ENCODE peak calls at places on chromosomes 4 and X, in five cellular contexts. One of them, this sample, is unnamed.

GRCh38 chr4:151484396-151485102 is 75.6 kb downstream of the FHIP1A start:
- DNase-seq in AG08396: peak
- DNase-seq in NCI-H187: no peak
- DNase-seq in kidney: no peak
- DNase-seq in GM06990: no peak
- DNase-seq in this sample: no peak

GRCh38 chrX:132638313-132638712 is 149.5 kb upstream of the MBNL3 start:
- DNase-seq in AG08396: no peak
- DNase-seq in NCI-H187: no peak
- DNase-seq in kidney: no peak
- DNase-seq in GM06990: no peak
- DNase-seq in this sample: no peak

GRCh38 chr4:110586137-110586850 is 36.6 kb downstream of the PITX2 start:
- DNase-seq in AG08396: peak
- DNase-seq in NCI-H187: no peak
- DNase-seq in kidney: no peak
- DNase-seq in GM06990: no peak
- DNase-seq in this sample: no peak

GRCh38 chr4:165631912-165632311 is 241.1 kb upstream of the TLL1 start:
- DNase-seq in AG08396: no peak
- DNase-seq in NCI-H187: no peak
- DNase-seq in kidney: no peak
- DNase-seq in GM06990: no peak
- DNase-seq in this sample: no peak

GRCh38 chr4:2243682-2244380 is 1.9 kb upstream of the HAUS3 start:
- DNase-seq in AG08396: peak
- DNase-seq in NCI-H187: no peak
- DNase-seq in kidney: peak
- DNase-seq in GM06990: no peak
- DNase-seq in this sample: no peak

GRCh38 chrX:19990225-19990518 is 689 bp downstream of the BCLAF3 start:
- DNase-seq in AG08396: peak
- DNase-seq in NCI-H187: no peak
- DNase-seq in kidney: no peak
- DNase-seq in GM06990: no peak
- DNase-seq in this sample: no peak

GRCh38 chr4:146646601-146647000 is 7.9 kb downstream of the POU4F2 start:
- DNase-seq in AG08396: no peak
- DNase-seq in NCI-H187: no peak
- DNase-seq in kidney: no peak
- DNase-seq in GM06990: no peak
- DNase-seq in this sample: no peak

GRCh38 chr4:891747-892146 is 40.4 kb downstream of the GAK start:
- DNase-seq in AG08396: no peak
- DNase-seq in NCI-H187: no peak
- DNase-seq in kidney: no peak
- DNase-seq in GM06990: no peak
- DNase-seq in this sample: no peak

GRCh38 chrX:103151799-103152198 is 58.9 kb upstream of the NXF3 start:
- DNase-seq in AG08396: no peak
- DNase-seq in NCI-H187: no peak
- DNase-seq in kidney: no peak
- DNase-seq in GM06990: no peak
- DNase-seq in this sample: no peak

GRCh38 chr4:76990288-76991080 is 40.9 kb downstream of the SEPTIN11 start:
- DNase-seq in AG08396: peak
- DNase-seq in NCI-H187: no peak
- DNase-seq in kidney: no peak
- DNase-seq in GM06990: no peak
- DNase-seq in this sample: no peak

GRCh38 chr4:161929966-161930365 is 233.8 kb downstream of the FSTL5 start:
- DNase-seq in AG08396: no peak
- DNase-seq in NCI-H187: no peak
- DNase-seq in kidney: no peak
- DNase-seq in GM06990: no peak
- DNase-seq in this sample: no peak

GRCh38 chr4:1492636-1493539 is 86.6 kb upstream of the NKX1-1 start:
- DNase-seq in AG08396: no peak
- DNase-seq in NCI-H187: no peak
- DNase-seq in kidney: peak
- DNase-seq in GM06990: no peak
- DNase-seq in this sample: no peak

GRCh38 chr4:116603096-116603495 is 482.3 kb downstream of the TRAM1L1 start:
- DNase-seq in AG08396: no peak
- DNase-seq in NCI-H187: no peak
- DNase-seq in kidney: no peak
- DNase-seq in GM06990: no peak
- DNase-seq in this sample: no peak

GRCh38 chr4:40292313-40292759 is 42.8 kb upstream of the CHRNA9 start:
- DNase-seq in AG08396: no peak
- DNase-seq in NCI-H187: no peak
- DNase-seq in kidney: no peak
- DNase-seq in GM06990: no peak
- DNase-seq in this sample: no peak

GRCh38 chrX:18875256-18875878 is 108.5 kb downstream of the PHKA2 start:
- DNase-seq in AG08396: no peak
- DNase-seq in NCI-H187: no peak
- DNase-seq in kidney: no peak
- DNase-seq in GM06990: no peak
- DNase-seq in this sample: no peak

GRCh38 chr4:186724861-186725419 is 1.3 kb upstream of the FAT1 start:
- DNase-seq in AG08396: peak
- DNase-seq in NCI-H187: no peak
- DNase-seq in kidney: no peak
- DNase-seq in GM06990: no peak
- DNase-seq in this sample: no peak

GRCh38 chr4:144615182-144615581 is 30.8 kb upstream of the HHIP start:
- DNase-seq in AG08396: peak
- DNase-seq in NCI-H187: no peak
- DNase-seq in kidney: no peak
- DNase-seq in GM06990: no peak
- DNase-seq in this sample: no peak

GRCh38 chr4:8917321-8917811 is 45.7 kb upstream of the HMX1 start:
- DNase-seq in AG08396: no peak
- DNase-seq in NCI-H187: no peak
- DNase-seq in kidney: no peak
- DNase-seq in GM06990: no peak
- DNase-seq in this sample: no peak

GRCh38 chr4:141229408-141230101 is 8.9 kb downstream of the ZNF330 start:
- DNase-seq in AG08396: no peak
- DNase-seq in NCI-H187: no peak
- DNase-seq in kidney: no peak
- DNase-seq in GM06990: no peak
- DNase-seq in this sample: no peak

GRCh38 chrX:70485466-70485865 is 40.8 kb downstream of the DLG3 start:
- DNase-seq in AG08396: no peak
- DNase-seq in NCI-H187: no peak
- DNase-seq in kidney: no peak
- DNase-seq in GM06990: no peak
- DNase-seq in this sample: no peak

GRCh38 chr4:68654946-68655721 is 15.3 kb downstream of the UGT2B15 start:
- DNase-seq in AG08396: no peak
- DNase-seq in NCI-H187: no peak
- DNase-seq in kidney: no peak
- DNase-seq in GM06990: no peak
- DNase-seq in this sample: no peak

GRCh38 chrX:15564981-15565579 is 35.7 kb downstream of the ACE2 start:
- DNase-seq in AG08396: peak
- DNase-seq in NCI-H187: no peak
- DNase-seq in kidney: peak
- DNase-seq in GM06990: no peak
- DNase-seq in this sample: peak

GRCh38 chrX:39983715-39984114 is 114.0 kb downstream of the BCOR start:
- DNase-seq in AG08396: no peak
- DNase-seq in NCI-H187: no peak
- DNase-seq in kidney: no peak
- DNase-seq in GM06990: no peak
- DNase-seq in this sample: no peak

GRCh38 chr4:48899432-48899749 is 7.2 kb downstream of the OCIAD2 start:
- DNase-seq in AG08396: no peak
- DNase-seq in NCI-H187: no peak
- DNase-seq in kidney: no peak
- DNase-seq in GM06990: no peak
- DNase-seq in this sample: no peak

GRCh38 chr4:5203925-5204324 is 152.6 kb downstream of the STK32B start:
- DNase-seq in AG08396: no peak
- DNase-seq in NCI-H187: no peak
- DNase-seq in kidney: no peak
- DNase-seq in GM06990: no peak
- DNase-seq in this sample: no peak

GRCh38 chrX:84078991-84079390 is 109.0 kb downstream of the RPS6KA6 start:
- DNase-seq in AG08396: no peak
- DNase-seq in NCI-H187: no peak
- DNase-seq in kidney: no peak
- DNase-seq in GM06990: no peak
- DNase-seq in this sample: no peak

GRCh38 chr4:109419679-109420078 is 13.9 kb upstream of the SEC24B start:
- DNase-seq in AG08396: no peak
- DNase-seq in NCI-H187: no peak
- DNase-seq in kidney: no peak
- DNase-seq in GM06990: no peak
- DNase-seq in this sample: no peak

GRCh38 chr4:10296730-10297129 is 160.5 kb downstream of the ZNF518B start:
- DNase-seq in AG08396: peak
- DNase-seq in NCI-H187: no peak
- DNase-seq in kidney: no peak
- DNase-seq in GM06990: no peak
- DNase-seq in this sample: no peak

GRCh38 chr4:156346959-156347385 is 393.3 kb upstream of the CTSO start:
- DNase-seq in AG08396: no peak
- DNase-seq in NCI-H187: no peak
- DNase-seq in kidney: no peak
- DNase-seq in GM06990: no peak
- DNase-seq in this sample: no peak

GRCh38 chr4:128570380-128570779 is 239.1 kb upstream of the JADE1 start:
- DNase-seq in AG08396: peak
- DNase-seq in NCI-H187: no peak
- DNase-seq in kidney: no peak
- DNase-seq in GM06990: no peak
- DNase-seq in this sample: no peak

GRCh38 chr4:55722132-55722531 is 86.0 kb upstream of the NMU start:
- DNase-seq in AG08396: no peak
- DNase-seq in NCI-H187: no peak
- DNase-seq in kidney: no peak
- DNase-seq in GM06990: no peak
- DNase-seq in this sample: no peak

GRCh38 chr4:41281038-41281634 is 24.4 kb downstream of the UCHL1 start:
- DNase-seq in AG08396: peak
- DNase-seq in NCI-H187: peak
- DNase-seq in kidney: no peak
- DNase-seq in GM06990: no peak
- DNase-seq in this sample: no peak

GRCh38 chr4:121696140-121696640 is 590 bp downstream of the ANXA5 start:
- DNase-seq in AG08396: peak
- DNase-seq in NCI-H187: no peak
- DNase-seq in kidney: peak
- DNase-seq in GM06990: peak
- DNase-seq in this sample: peak

GRCh38 chr4:177492022-177492421 is 49.8 kb upstream of the AGA start:
- DNase-seq in AG08396: no peak
- DNase-seq in NCI-H187: no peak
- DNase-seq in kidney: no peak
- DNase-seq in GM06990: no peak
- DNase-seq in this sample: no peak

GRCh38 chr4:152193059-152193458 is 342.8 kb downstream of the FBXW7 start:
- DNase-seq in AG08396: no peak
- DNase-seq in NCI-H187: no peak
- DNase-seq in kidney: no peak
- DNase-seq in GM06990: no peak
- DNase-seq in this sample: no peak

GRCh38 chrX:103540145-103540544 is 20.9 kb upstream of the RAB40A start:
- DNase-seq in AG08396: no peak
- DNase-seq in NCI-H187: no peak
- DNase-seq in kidney: no peak
- DNase-seq in GM06990: no peak
- DNase-seq in this sample: no peak

This sample was measured in GM12864.